ENCODE peak calls at places on chromosome 6, in five cellular contexts. One of them, this sample, is unnamed.

GRCh38 chr6:155444120-155444917 is 11.3 kb downstream of the NOX3 start:
- DNase-seq in NCI-H1930: no peak
- DNase-seq in NCI-H345: no peak
- DNase-seq in cardiac muscle cell: peak; percentile 17
- DNase-seq in stimulated activated CD4-positive, alpha-beta T cell treated with anti-CD3 and anti-CD28 coated beads, Interleukin-4, amount 100 ng/mL, for 48 hours: no peak
- DNase-seq in this sample: peak; percentile 34

GRCh38 chr6:155313602-155314091 is 637 bp downstream of the TFB1M start:
- DNase-seq in NCI-H1930: no peak
- DNase-seq in NCI-H345: peak; percentile 7
- DNase-seq in cardiac muscle cell: no peak
- DNase-seq in stimulated activated CD4-positive, alpha-beta T cell treated with anti-CD3 and anti-CD28 coated beads, Interleukin-4, amount 100 ng/mL, for 48 hours: peak; percentile 44
- DNase-seq in this sample: peak; percentile 36

GRCh38 chr6:150228067-150228733 is 85.4 kb downstream of the PPP1R14C start:
- DNase-seq in NCI-H1930: no peak
- DNase-seq in NCI-H345: no peak
- DNase-seq in cardiac muscle cell: no peak
- DNase-seq in stimulated activated CD4-positive, alpha-beta T cell treated with anti-CD3 and anti-CD28 coated beads, Interleukin-4, amount 100 ng/mL, for 48 hours: no peak
- DNase-seq in this sample: no peak

GRCh38 chr6:157133856-157134255 is 189.5 kb downstream of the TMEM242 start:
- DNase-seq in NCI-H1930: no peak
- DNase-seq in NCI-H345: peak; percentile 9
- DNase-seq in cardiac muscle cell: no peak
- DNase-seq in stimulated activated CD4-positive, alpha-beta T cell treated with anti-CD3 and anti-CD28 coated beads, Interleukin-4, amount 100 ng/mL, for 48 hours: no peak
- DNase-seq in this sample: no peak

GRCh38 chr6:26215200-26216014 is 128.2 kb downstream of the HFE start:
- DNase-seq in NCI-H1930: no peak
- DNase-seq in NCI-H345: no peak
- DNase-seq in cardiac muscle cell: peak; percentile 26
- DNase-seq in stimulated activated CD4-positive, alpha-beta T cell treated with anti-CD3 and anti-CD28 coated beads, Interleukin-4, amount 100 ng/mL, for 48 hours: no peak
- DNase-seq in this sample: no peak

GRCh38 chr6:37981626-37982025 is 162.1 kb downstream of the ZFAND3 start:
- DNase-seq in NCI-H1930: no peak
- DNase-seq in NCI-H345: no peak
- DNase-seq in cardiac muscle cell: no peak
- DNase-seq in stimulated activated CD4-positive, alpha-beta T cell treated with anti-CD3 and anti-CD28 coated beads, Interleukin-4, amount 100 ng/mL, for 48 hours: no peak
- DNase-seq in this sample: no peak

GRCh38 chr6:90469906-90470305 is 117.0 kb downstream of the MAP3K7 start:
- DNase-seq in NCI-H1930: no peak
- DNase-seq in NCI-H345: no peak
- DNase-seq in cardiac muscle cell: peak; percentile 37
- DNase-seq in stimulated activated CD4-positive, alpha-beta T cell treated with anti-CD3 and anti-CD28 coated beads, Interleukin-4, amount 100 ng/mL, for 48 hours: no peak
- DNase-seq in this sample: no peak

GRCh38 chr6:136471372-136471771 is 78.8 kb downstream of the MAP7 start:
- DNase-seq in NCI-H1930: no peak
- DNase-seq in NCI-H345: no peak
- DNase-seq in cardiac muscle cell: peak; percentile 14
- DNase-seq in stimulated activated CD4-positive, alpha-beta T cell treated with anti-CD3 and anti-CD28 coated beads, Interleukin-4, amount 100 ng/mL, for 48 hours: no peak
- DNase-seq in this sample: no peak

GRCh38 chr6:44229376-44230033 is 6.1 kb downstream of the SLC29A1 start:
- DNase-seq in NCI-H1930: no peak
- DNase-seq in NCI-H345: no peak
- DNase-seq in cardiac muscle cell: no peak
- DNase-seq in stimulated activated CD4-positive, alpha-beta T cell treated with anti-CD3 and anti-CD28 coated beads, Interleukin-4, amount 100 ng/mL, for 48 hours: no peak
- DNase-seq in this sample: no peak

GRCh38 chr6:111784423-111784822 is 88.8 kb downstream of the FYN start:
- DNase-seq in NCI-H1930: no peak
- DNase-seq in NCI-H345: no peak
- DNase-seq in cardiac muscle cell: peak; percentile 62
- DNase-seq in stimulated activated CD4-positive, alpha-beta T cell treated with anti-CD3 and anti-CD28 coated beads, Interleukin-4, amount 100 ng/mL, for 48 hours: no peak
- DNase-seq in this sample: no peak

GRCh38 chr6:163231356-163232014 is 183.0 kb upstream of the QKI start:
- DNase-seq in NCI-H1930: no peak
- DNase-seq in NCI-H345: no peak
- DNase-seq in cardiac muscle cell: no peak
- DNase-seq in stimulated activated CD4-positive, alpha-beta T cell treated with anti-CD3 and anti-CD28 coated beads, Interleukin-4, amount 100 ng/mL, for 48 hours: no peak
- DNase-seq in this sample: no peak

GRCh38 chr6:7137335-7138106 is 29.8 kb downstream of the RREB1 start:
- DNase-seq in NCI-H1930: no peak
- DNase-seq in NCI-H345: peak; percentile 17
- DNase-seq in cardiac muscle cell: peak; percentile 57
- DNase-seq in stimulated activated CD4-positive, alpha-beta T cell treated with anti-CD3 and anti-CD28 coated beads, Interleukin-4, amount 100 ng/mL, for 48 hours: peak; percentile 64
- DNase-seq in this sample: no peak

GRCh38 chr6:133467982-133468380 is 226.8 kb downstream of the EYA4 start:
- DNase-seq in NCI-H1930: no peak
- DNase-seq in NCI-H345: no peak
- DNase-seq in cardiac muscle cell: peak; percentile 58
- DNase-seq in stimulated activated CD4-positive, alpha-beta T cell treated with anti-CD3 and anti-CD28 coated beads, Interleukin-4, amount 100 ng/mL, for 48 hours: no peak
- DNase-seq in this sample: no peak

GRCh38 chr6:169959129-169960002 is 207.9 kb downstream of the ERMARD start:
- DNase-seq in NCI-H1930: no peak
- DNase-seq in NCI-H345: peak; percentile 91
- DNase-seq in cardiac muscle cell: no peak
- DNase-seq in stimulated activated CD4-positive, alpha-beta T cell treated with anti-CD3 and anti-CD28 coated beads, Interleukin-4, amount 100 ng/mL, for 48 hours: peak; percentile 15
- DNase-seq in this sample: no peak

GRCh38 chr6:34095136-34095505 is 50.8 kb downstream of the GRM4 start:
- DNase-seq in NCI-H1930: no peak
- DNase-seq in NCI-H345: peak; percentile 22
- DNase-seq in cardiac muscle cell: no peak
- DNase-seq in stimulated activated CD4-positive, alpha-beta T cell treated with anti-CD3 and anti-CD28 coated beads, Interleukin-4, amount 100 ng/mL, for 48 hours: no peak
- DNase-seq in this sample: no peak

GRCh38 chr6:71091167-71091566 is 134.3 kb upstream of the B3GAT2 start:
- DNase-seq in NCI-H1930: no peak
- DNase-seq in NCI-H345: no peak
- DNase-seq in cardiac muscle cell: no peak
- DNase-seq in stimulated activated CD4-positive, alpha-beta T cell treated with anti-CD3 and anti-CD28 coated beads, Interleukin-4, amount 100 ng/mL, for 48 hours: no peak
- DNase-seq in this sample: no peak

GRCh38 chr6:37906121-37906520 is 86.6 kb downstream of the ZFAND3 start:
- DNase-seq in NCI-H1930: no peak
- DNase-seq in NCI-H345: no peak
- DNase-seq in cardiac muscle cell: no peak
- DNase-seq in stimulated activated CD4-positive, alpha-beta T cell treated with anti-CD3 and anti-CD28 coated beads, Interleukin-4, amount 100 ng/mL, for 48 hours: no peak
- DNase-seq in this sample: no peak

GRCh38 chr6:147820520-147820919 is 312.0 kb downstream of the SAMD5 start:
- DNase-seq in NCI-H1930: peak; percentile 12
- DNase-seq in NCI-H345: no peak
- DNase-seq in cardiac muscle cell: no peak
- DNase-seq in stimulated activated CD4-positive, alpha-beta T cell treated with anti-CD3 and anti-CD28 coated beads, Interleukin-4, amount 100 ng/mL, for 48 hours: no peak
- DNase-seq in this sample: no peak

GRCh38 chr6:52995913-52996685 is 1.0 kb upstream of the GSTA4 start:
- DNase-seq in NCI-H1930: no peak
- DNase-seq in NCI-H345: peak; percentile 62
- DNase-seq in cardiac muscle cell: peak; percentile 87
- DNase-seq in stimulated activated CD4-positive, alpha-beta T cell treated with anti-CD3 and anti-CD28 coated beads, Interleukin-4, amount 100 ng/mL, for 48 hours: no peak
- DNase-seq in this sample: no peak

GRCh38 chr6:101539510-101540245 is 146.2 kb downstream of the GRIK2 start:
- DNase-seq in NCI-H1930: no peak
- DNase-seq in NCI-H345: no peak
- DNase-seq in cardiac muscle cell: peak; percentile 65
- DNase-seq in stimulated activated CD4-positive, alpha-beta T cell treated with anti-CD3 and anti-CD28 coated beads, Interleukin-4, amount 100 ng/mL, for 48 hours: no peak
- DNase-seq in this sample: no peak

GRCh38 chr6:136676075-136676474 is 116.2 kb downstream of the MAP3K5 start:
- DNase-seq in NCI-H1930: no peak
- DNase-seq in NCI-H345: no peak
- DNase-seq in cardiac muscle cell: peak; percentile 18
- DNase-seq in stimulated activated CD4-positive, alpha-beta T cell treated with anti-CD3 and anti-CD28 coated beads, Interleukin-4, amount 100 ng/mL, for 48 hours: no peak
- DNase-seq in this sample: no peak

GRCh38 chr6:158358450-158359077 is 46.3 kb downstream of the TULP4 start:
- DNase-seq in NCI-H1930: no peak
- DNase-seq in NCI-H345: no peak
- DNase-seq in cardiac muscle cell: no peak
- DNase-seq in stimulated activated CD4-positive, alpha-beta T cell treated with anti-CD3 and anti-CD28 coated beads, Interleukin-4, amount 100 ng/mL, for 48 hours: no peak
- DNase-seq in this sample: no peak

GRCh38 chr6:47435254-47435612 is 42.4 kb upstream of the CD2AP start:
- DNase-seq in NCI-H1930: no peak
- DNase-seq in NCI-H345: no peak
- DNase-seq in cardiac muscle cell: no peak
- DNase-seq in stimulated activated CD4-positive, alpha-beta T cell treated with anti-CD3 and anti-CD28 coated beads, Interleukin-4, amount 100 ng/mL, for 48 hours: no peak
- DNase-seq in this sample: no peak

GRCh38 chr6:169210611-169211010 is 43.0 kb downstream of the THBS2 start:
- DNase-seq in NCI-H1930: no peak
- DNase-seq in NCI-H345: no peak
- DNase-seq in cardiac muscle cell: no peak
- DNase-seq in stimulated activated CD4-positive, alpha-beta T cell treated with anti-CD3 and anti-CD28 coated beads, Interleukin-4, amount 100 ng/mL, for 48 hours: no peak
- DNase-seq in this sample: no peak

GRCh38 chr6:7978736-7979135 is 68.1 kb upstream of the TXNDC5 start:
- DNase-seq in NCI-H1930: no peak
- DNase-seq in NCI-H345: no peak
- DNase-seq in cardiac muscle cell: peak; percentile 27
- DNase-seq in stimulated activated CD4-positive, alpha-beta T cell treated with anti-CD3 and anti-CD28 coated beads, Interleukin-4, amount 100 ng/mL, for 48 hours: no peak
- DNase-seq in this sample: no peak

GRCh38 chr6:160919713-160920112 is 71.9 kb upstream of the MAP3K4 start:
- DNase-seq in NCI-H1930: no peak
- DNase-seq in NCI-H345: no peak
- DNase-seq in cardiac muscle cell: peak; percentile 84
- DNase-seq in stimulated activated CD4-positive, alpha-beta T cell treated with anti-CD3 and anti-CD28 coated beads, Interleukin-4, amount 100 ng/mL, for 48 hours: no peak
- DNase-seq in this sample: no peak

GRCh38 chr6:26501482-26501986 is 1.4 kb downstream of the BTN1A1 start:
- DNase-seq in NCI-H1930: peak; percentile 2
- DNase-seq in NCI-H345: peak; percentile 52
- DNase-seq in cardiac muscle cell: peak; percentile 30
- DNase-seq in stimulated activated CD4-positive, alpha-beta T cell treated with anti-CD3 and anti-CD28 coated beads, Interleukin-4, amount 100 ng/mL, for 48 hours: peak; percentile 16
- DNase-seq in this sample: no peak

GRCh38 chr6:112362827-112363565 is 15.9 kb downstream of the RFPL4B start:
- DNase-seq in NCI-H1930: no peak
- DNase-seq in NCI-H345: no peak
- DNase-seq in cardiac muscle cell: no peak
- DNase-seq in stimulated activated CD4-positive, alpha-beta T cell treated with anti-CD3 and anti-CD28 coated beads, Interleukin-4, amount 100 ng/mL, for 48 hours: no peak
- DNase-seq in this sample: no peak

This sample was measured in HuH-7.